ENCODE peak calls at places on chromosomes 6 and 20, in four cellular contexts. One of them, this sample, is unnamed.

GRCh38 chr6:163406320-163406719 is 8.2 kb upstream of the QKI start:
- DNase-seq in T-cell: no peak
- DNase-seq in activated T-helper 1 cell treated with Interleukin-2 at 50 U/mL for 16 hours: no peak
- DNase-seq in HCEC 1CT: no peak
- DNase-seq in this sample: no peak

GRCh38 chr6:11700118-11700718 is 78.4 kb downstream of the ADTRP start:
- DNase-seq in T-cell: no peak
- DNase-seq in activated T-helper 1 cell treated with Interleukin-2 at 50 U/mL for 16 hours: no peak
- DNase-seq in HCEC 1CT: peak; percentile 70
- DNase-seq in this sample: no peak

GRCh38 chr6:13484138-13484708 is 3.2 kb downstream of the GFOD1 start:
- DNase-seq in T-cell: no peak
- DNase-seq in activated T-helper 1 cell treated with Interleukin-2 at 50 U/mL for 16 hours: no peak
- DNase-seq in HCEC 1CT: no peak
- DNase-seq in this sample: no peak

GRCh38 chr20:33127422-33128097 is 40.4 kb upstream of the BPIFA2 start:
- DNase-seq in T-cell: no peak
- DNase-seq in activated T-helper 1 cell treated with Interleukin-2 at 50 U/mL for 16 hours: no peak
- DNase-seq in HCEC 1CT: no peak
- DNase-seq in this sample: no peak

GRCh38 chr6:110509617-110510231 is 33.3 kb upstream of the SLC22A16 start:
- DNase-seq in T-cell: no peak
- DNase-seq in activated T-helper 1 cell treated with Interleukin-2 at 50 U/mL for 16 hours: no peak
- DNase-seq in HCEC 1CT: peak; percentile 86
- DNase-seq in this sample: no peak

GRCh38 chr20:49230021-49230420 is 10.8 kb downstream of the DDX27 start:
- DNase-seq in T-cell: no peak
- DNase-seq in activated T-helper 1 cell treated with Interleukin-2 at 50 U/mL for 16 hours: no peak
- DNase-seq in HCEC 1CT: no peak
- DNase-seq in this sample: no peak

GRCh38 chr6:123462141-123462540 is 174.6 kb downstream of the TRDN start:
- DNase-seq in T-cell: no peak
- DNase-seq in activated T-helper 1 cell treated with Interleukin-2 at 50 U/mL for 16 hours: no peak
- DNase-seq in HCEC 1CT: no peak
- DNase-seq in this sample: no peak

GRCh38 chr6:24721461-24722215 is 2.7 kb upstream of the C6orf62 start:
- DNase-seq in T-cell: peak; percentile 88
- DNase-seq in activated T-helper 1 cell treated with Interleukin-2 at 50 U/mL for 16 hours: no peak
- DNase-seq in HCEC 1CT: peak; percentile 84
- DNase-seq in this sample: peak; percentile 82

GRCh38 chr20:46004187-46004586 is 4.5 kb upstream of the MMP9 start:
- DNase-seq in T-cell: no peak
- DNase-seq in activated T-helper 1 cell treated with Interleukin-2 at 50 U/mL for 16 hours: no peak
- DNase-seq in HCEC 1CT: no peak
- DNase-seq in this sample: no peak

GRCh38 chr20:20702330-20703245 is 9.9 kb downstream of the RALGAPA2 start:
- DNase-seq in T-cell: no peak
- DNase-seq in activated T-helper 1 cell treated with Interleukin-2 at 50 U/mL for 16 hours: no peak
- DNase-seq in HCEC 1CT: no peak
- DNase-seq in this sample: no peak

GRCh38 chr20:10381477-10381876 is 52.5 kb downstream of the MKKS start:
- DNase-seq in T-cell: no peak
- DNase-seq in activated T-helper 1 cell treated with Interleukin-2 at 50 U/mL for 16 hours: no peak
- DNase-seq in HCEC 1CT: peak; percentile 5
- DNase-seq in this sample: no peak

GRCh38 chr20:57595041-57596030 is 24.9 kb downstream of the ZBP1 start:
- DNase-seq in T-cell: no peak
- DNase-seq in activated T-helper 1 cell treated with Interleukin-2 at 50 U/mL for 16 hours: no peak
- DNase-seq in HCEC 1CT: no peak
- DNase-seq in this sample: no peak

GRCh38 chr6:152259234-152259633 is 377.9 kb downstream of the SYNE1 start:
- DNase-seq in T-cell: no peak
- DNase-seq in activated T-helper 1 cell treated with Interleukin-2 at 50 U/mL for 16 hours: no peak
- DNase-seq in HCEC 1CT: no peak
- DNase-seq in this sample: no peak

GRCh38 chr6:106360410-106360988 is at the start of gene CRYBG1:
- DNase-seq in T-cell: peak; percentile 60
- DNase-seq in activated T-helper 1 cell treated with Interleukin-2 at 50 U/mL for 16 hours: peak; percentile 63
- DNase-seq in HCEC 1CT: no peak
- DNase-seq in this sample: peak; percentile 51

GRCh38 chr6:152309648-152310047 is 327.5 kb downstream of the SYNE1 start:
- DNase-seq in T-cell: peak; percentile 77
- DNase-seq in activated T-helper 1 cell treated with Interleukin-2 at 50 U/mL for 16 hours: peak; percentile 61
- DNase-seq in HCEC 1CT: no peak
- DNase-seq in this sample: peak; percentile 74

GRCh38 chr6:130426078-130426726 is 60.4 kb downstream of the TMEM200A start:
- DNase-seq in T-cell: no peak
- DNase-seq in activated T-helper 1 cell treated with Interleukin-2 at 50 U/mL for 16 hours: no peak
- DNase-seq in HCEC 1CT: no peak
- DNase-seq in this sample: no peak

GRCh38 chr20:23257848-23258746 is 92.5 kb upstream of the NXT1 start:
- DNase-seq in T-cell: no peak
- DNase-seq in activated T-helper 1 cell treated with Interleukin-2 at 50 U/mL for 16 hours: no peak
- DNase-seq in HCEC 1CT: peak; percentile 90
- DNase-seq in this sample: no peak

GRCh38 chr6:20680697-20681165 is 146.5 kb downstream of the CDKAL1 start:
- DNase-seq in T-cell: no peak
- DNase-seq in activated T-helper 1 cell treated with Interleukin-2 at 50 U/mL for 16 hours: no peak
- DNase-seq in HCEC 1CT: no peak
- DNase-seq in this sample: no peak

GRCh38 chr20:41231136-41231535 is 86.4 kb downstream of the ZHX3 start:
- DNase-seq in T-cell: no peak
- DNase-seq in activated T-helper 1 cell treated with Interleukin-2 at 50 U/mL for 16 hours: no peak
- DNase-seq in HCEC 1CT: no peak
- DNase-seq in this sample: no peak

GRCh38 chr6:111306104-111306888 is 176.7 kb downstream of the REV3L start:
- DNase-seq in T-cell: no peak
- DNase-seq in activated T-helper 1 cell treated with Interleukin-2 at 50 U/mL for 16 hours: no peak
- DNase-seq in HCEC 1CT: no peak
- DNase-seq in this sample: no peak

GRCh38 chr6:91299544-91300491 is 712.9 kb upstream of the MAP3K7 start:
- DNase-seq in T-cell: no peak
- DNase-seq in activated T-helper 1 cell treated with Interleukin-2 at 50 U/mL for 16 hours: no peak
- DNase-seq in HCEC 1CT: no peak
- DNase-seq in this sample: no peak

GRCh38 chr6:52420668-52421358 is 671 bp downstream of the EFHC1 start:
- DNase-seq in T-cell: no peak
- DNase-seq in activated T-helper 1 cell treated with Interleukin-2 at 50 U/mL for 16 hours: no peak
- DNase-seq in HCEC 1CT: peak; percentile 40
- DNase-seq in this sample: no peak

GRCh38 chr6:82525775-82526515 is 162.3 kb downstream of the TPBG start:
- DNase-seq in T-cell: no peak
- DNase-seq in activated T-helper 1 cell treated with Interleukin-2 at 50 U/mL for 16 hours: no peak
- DNase-seq in HCEC 1CT: no peak
- DNase-seq in this sample: no peak

GRCh38 chr6:126811307-126811706 is 307.2 kb upstream of the RSPO3 start:
- DNase-seq in T-cell: no peak
- DNase-seq in activated T-helper 1 cell treated with Interleukin-2 at 50 U/mL for 16 hours: no peak
- DNase-seq in HCEC 1CT: peak; percentile 51
- DNase-seq in this sample: no peak

GRCh38 chr6:45746046-45746445 is 269.6 kb downstream of the CLIC5 start:
- DNase-seq in T-cell: no peak
- DNase-seq in activated T-helper 1 cell treated with Interleukin-2 at 50 U/mL for 16 hours: no peak
- DNase-seq in HCEC 1CT: peak; percentile 55
- DNase-seq in this sample: no peak

GRCh38 chr6:148629910-148630470 is 116.8 kb upstream of the UST start:
- DNase-seq in T-cell: no peak
- DNase-seq in activated T-helper 1 cell treated with Interleukin-2 at 50 U/mL for 16 hours: no peak
- DNase-seq in HCEC 1CT: peak; percentile 52
- DNase-seq in this sample: no peak

This sample was measured in activated gamma-delta T cell treated with Interleukin-2 at 50 U/mL for 16 hours.